ENCODE peak calls at places on chromosomes 3 and 15, in seven cellular contexts. M is stimulated activated CD8-positive, alpha-beta memory T cell treated with anti-CD3 and anti-CD28 coated beads, Interleukin-12 subunit alpha, Interleukin-12 subunit beta, amount 100 ng/mL, for 1 hour; W is T1000; P is CD8-positive, alpha-beta memory T cell; R is iris pigment epithelial cell; C is HL-60; J is stimulated activated CD4-positive, alpha-beta T cell treated with anti-CD3 and anti-CD28 coated beads, Interleukin-12 subunit alpha, Interleukin-12 subunit beta, amount 100 ng/mL, for 24 hours. B is an unnamed sample.

GRCh38 chr3:113212155-113212844 is 943 bp downstream of the BOC start:
- DNase-seq in M (no peak), J (no peak), C (peak), P (no peak), W (peak), R (peak), B (no peak)

GRCh38 chr3:177813322-177813721 is 616.0 kb upstream of the TBL1XR1 start:
- DNase-seq in P (no peak), J (no peak), M (no peak), R (peak), W (no peak), C (no peak), B (no peak)

GRCh38 chr15:39426552-39427532 is 154.0 kb upstream of the THBS1 start:
- DNase-seq in C (peak), R (peak), J (peak), P (peak), M (peak), W (no peak), B (no peak)

GRCh38 chr15:96331942-96332853 is 1.7 kb downstream of the NR2F2 start:
- DNase-seq in R (peak), P (no peak), C (peak), M (no peak), W (no peak), J (no peak), B (no peak)

GRCh38 chr3:119223511-119223910 is 17.2 kb downstream of the B4GALT4 start:
- DNase-seq in J (no peak), R (no peak), P (no peak), M (no peak), C (no peak), W (no peak), B (no peak)

GRCh38 chr15:22918056-22918455 is 62.1 kb downstream of the CYFIP1 start:
- DNase-seq in R (peak), W (peak), P (no peak), C (no peak), M (no peak), J (no peak), B (no peak)

GRCh38 chr3:48405971-48406370 is 23.9 kb downstream of the PLXNB1 start:
- DNase-seq in R (no peak), J (no peak), W (no peak), C (no peak), P (no peak), M (no peak), B (no peak)

GRCh38 chr3:149085828-149086231 is 503 bp downstream of the HLTF start:
- DNase-seq in J (no peak), C (peak), M (peak), R (peak), W (no peak), P (peak), B (no peak)

GRCh38 chr3:192183109-192183508 is 544.2 kb downstream of the FGF12 start:
- DNase-seq in R (no peak), M (no peak), C (no peak), J (no peak), W (no peak), P (no peak), B (no peak)

GRCh38 chr15:76718863-76719262 is 186.3 kb downstream of the SCAPER start:
- DNase-seq in W (no peak), R (no peak), J (no peak), P (no peak), C (no peak), M (no peak), B (no peak)

GRCh38 chr15:85499498-85499897 is 119.1 kb downstream of the AKAP13 start:
- DNase-seq in J (no peak), M (no peak), C (no peak), W (no peak), R (no peak), P (no peak), B (no peak)

GRCh38 chr3:41247055-41247454 is 47.8 kb downstream of the CTNNB1 start:
- DNase-seq in P (no peak), W (no peak), R (no peak), C (no peak), M (no peak), J (no peak), B (no peak)

GRCh38 chr15:58987036-58987435 is 427 bp upstream of the RNF111 start:
- DNase-seq in M (no peak), R (peak), C (no peak), P (no peak), W (no peak), J (no peak), B (no peak)

GRCh38 chr3:105866656-105867653 is 1.9 kb downstream of the CBLB start:
- DNase-seq in C (peak), R (peak), J (no peak), M (no peak), P (no peak), W (no peak), B (no peak)